ENCODE peak calls at places on chromosomes 5 and 9, in five cellular contexts. W is Kasumi-1; I is GM10248; N is lower lobe of right lung; Z is activated CD4-positive, CD25-positive, alpha-beta regulatory T cell. R is an unnamed sample.

GRCh38 chr9:2227468-2227867 is 212.3 kb downstream of the SMARCA2 start:
- DNase-seq in W (no peak), I (no peak), N (no peak), Z (no peak), R (no peak)

GRCh38 chr5:149820012-149820411 is 89.9 kb downstream of the PPARGC1B start:
- DNase-seq in W (no peak), I (no peak), N (no peak), Z (no peak), R (no peak)

GRCh38 chr5:133287500-133287899 is 235.7 kb downstream of the HSPA4 start:
- DNase-seq in W (peak), I (peak), N (no peak), Z (no peak), R (no peak)

GRCh38 chr9:129008469-129008965 is 19.6 kb downstream of the SH3GLB2 start:
- DNase-seq in W (no peak), I (no peak), N (peak), Z (no peak), R (no peak)

GRCh38 chr9:36842560-36843530 is 191.2 kb downstream of the PAX5 start:
- DNase-seq in W (no peak), I (no peak), N (no peak), Z (no peak), R (no peak)

GRCh38 chr5:1525624-1525985 is 1.8 kb upstream of the LPCAT1 start:
- DNase-seq in W (no peak), I (no peak), N (no peak), Z (no peak), R (peak)

GRCh38 chr5:173706700-173707099 is 90.2 kb upstream of the BOD1 start:
- DNase-seq in W (no peak), I (no peak), N (no peak), Z (no peak), R (no peak)

GRCh38 chr5:92552206-92553160 is 1028.5 kb downstream of the NR2F1-AS1 start:
- DNase-seq in W (peak), I (no peak), N (no peak), Z (no peak), R (no peak)

GRCh38 chr9:36217256-36217968 is 26.7 kb downstream of the CLTA start:
- DNase-seq in W (no peak), I (no peak), N (no peak), Z (no peak), R (no peak)